ENCODE peak calls at places on chromosomes 5 and 9, in ten cellular contexts. Z is sigmoid colon, G is K562, R is thyroid gland, Y is kidney epithelial cell, O is foreskin fibroblast, E is WTC11, N is mucosa of descending colon, F is heart right ventricle, L is colonic mucosa. B is an unnamed sample.

GRCh38 chr5:1493941-1494340 is 29.8 kb downstream of the LPCAT1 start:
- DNase-seq in E (no peak), O (no peak), G (no peak), Z (no peak), N (no peak), L (no peak), R (peak; percentile 45), Y (no peak), F (no peak), B (no peak)

GRCh38 chr5:179193746-179194145 is 133.6 kb downstream of the ZNF354C start:
- DNase-seq in Y (no peak), F (no peak), N (no peak), G (no peak), E (peak; percentile 6), R (no peak), O (no peak), L (no peak), Z (peak; percentile 28), B (no peak)

GRCh38 chr9:27181381-27181780 is 72.4 kb downstream of the TEK start:
- DNase-seq in O (no peak), L (no peak), R (no peak), G (no peak), Y (no peak), F (no peak), N (no peak), E (no peak), Z (no peak), B (no peak)

GRCh38 chr5:90783460-90784333 is 225.1 kb downstream of the ADGRV1 start:
- DNase-seq in N (peak; percentile 88), Y (peak; percentile 29), F (peak; percentile 23), G (peak; percentile 63), R (peak; percentile 61), E (peak; percentile 77), O (peak; percentile 46), Z (peak; percentile 75), L (peak; percentile 75), B (peak; percentile 74)

GRCh38 chr9:103707181-103707580 is 386.9 kb upstream of the SMC2 start:
- DNase-seq in O (no peak), R (no peak), F (no peak), Y (no peak), E (no peak), G (no peak), L (no peak), N (no peak), Z (no peak), B (no peak)

GRCh38 chr5:154365823-154366222 is 80.0 kb upstream of the SAP30L start:
- DNase-seq in R (no peak), N (no peak), E (no peak), O (peak; percentile 37), G (no peak), Z (no peak), F (no peak), Y (no peak), L (no peak), B (no peak)

GRCh38 chr5:75885849-75886596 is 168.8 kb upstream of the POC5 start:
- DNase-seq in L (no peak), Z (no peak), N (peak; percentile 45), E (peak; percentile 34), G (no peak), Y (no peak), F (no peak), R (peak; percentile 7), O (no peak), B (peak; percentile 27)

GRCh38 chr5:111563041-111563822 is 50.9 kb upstream of the STARD4 start:
- DNase-seq in Y (peak; percentile 99), R (peak; percentile 26), N (no peak), G (no peak), O (no peak), L (no peak), Z (peak; percentile 61), E (no peak), F (no peak), B (no peak)

GRCh38 chr9:120080781-120081180 is 499.2 kb downstream of the CDK5RAP2 start:
- DNase-seq in G (no peak), Z (no peak), F (no peak), O (no peak), L (no peak), R (no peak), E (no peak), N (no peak), Y (no peak), B (no peak)

GRCh38 chr9:137606005-137606601 is 617 bp downstream of the ARRDC1 start:
- DNase-seq in L (peak; percentile 50), G (no peak), Y (no peak), Z (no peak), N (peak; percentile 45), R (peak; percentile 78), F (peak; percentile 55), E (peak; percentile 43), O (no peak), B (peak; percentile 57)
- TF ChIP-seq CTCF in L (no peak), G (no peak), Y (no peak), Z (no peak), N (no peak), R (no peak), F (no peak), E (no peak), O (no peak), B (no peak)

GRCh38 chr9:124776613-124776951 is 351 bp upstream of the OLFML2A start:
- DNase-seq in Z (no peak), Y (no peak), G (no peak), E (no peak), O (no peak), R (no peak), N (no peak), L (no peak), F (no peak), B (no peak)

GRCh38 chr9:124778575-124779367 is 1.8 kb downstream of the OLFML2A start:
- DNase-seq in N (no peak), Y (no peak), G (no peak), F (no peak), E (peak; percentile 4), L (no peak), Z (peak; percentile 64), O (no peak), R (no peak), B (no peak)

GRCh38 chr9:124779368-124780059 is 2.6 kb downstream of the OLFML2A start:
- DNase-seq in L (no peak), F (no peak), N (no peak), O (peak; percentile 89), R (peak; percentile 81), Y (peak; percentile 87), Z (peak; percentile 70), E (peak; percentile 56), G (no peak), B (no peak)

GRCh38 chr9:124774131-124774978 is 2.6 kb upstream of the OLFML2A start:
- DNase-seq in F (peak; percentile 86), R (peak; percentile 84), Z (peak; percentile 91), E (peak; percentile 94), L (peak; percentile 89), G (peak; percentile 78), N (peak; percentile 95), O (peak; percentile 50), Y (no peak), B (peak; percentile 93)

DNA sequence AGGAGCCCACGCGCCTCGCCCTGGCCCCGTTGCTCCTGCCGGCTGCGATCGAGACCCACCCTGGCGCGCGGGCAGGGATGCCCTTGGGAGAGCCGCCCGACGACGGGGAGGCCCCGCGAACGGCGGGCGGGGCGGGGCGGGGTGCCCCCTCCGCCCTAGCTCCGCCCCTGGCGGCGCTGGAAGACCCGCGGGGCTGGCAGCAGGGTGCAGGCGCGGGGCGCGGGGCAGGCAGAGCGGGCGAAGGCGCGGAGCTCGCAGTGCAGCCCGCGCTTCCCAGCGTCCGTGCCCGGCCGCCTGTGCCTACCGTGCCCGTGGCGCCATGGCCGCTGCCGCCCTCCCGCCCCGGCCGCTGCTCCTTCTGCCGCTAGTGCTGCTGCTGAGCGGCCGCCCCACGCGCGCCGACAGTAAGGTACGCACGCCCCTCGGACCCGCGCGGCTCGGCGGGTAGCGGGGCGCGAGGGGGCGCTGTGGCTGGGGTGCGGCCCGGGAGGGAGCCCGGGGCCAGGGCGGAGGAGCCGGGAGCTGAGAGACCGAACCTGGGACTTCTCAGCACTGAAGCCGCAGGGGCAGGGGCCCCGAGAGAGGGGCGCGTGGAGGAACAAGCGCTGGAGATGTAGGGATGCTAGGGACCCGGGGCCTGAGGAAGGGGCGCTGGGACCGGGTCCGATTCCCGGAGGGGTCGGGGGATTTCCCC is at the start of gene OLFML2A:
- DNase-seq in N (peak; percentile 19), Y (no peak), E (peak; percentile 66), L (no peak), Z (peak; percentile 72), R (peak; percentile 46), O (no peak), G (peak; percentile 37), F (peak; percentile 47), B (peak; percentile 50)
- TF ChIP-seq CTCF in N (no peak), Y (peak; percentile 5), E (peak; percentile 37), L (no peak), Z (peak; percentile 52), R (no peak), O (peak; percentile 6), G (peak; percentile 35), F (peak; percentile 48), B (peak; percentile 57)

GRCh38 chr9:86695904-86696424 is 251.3 kb downstream of the GAS1 start:
- DNase-seq in R (no peak), F (no peak), N (no peak), Z (no peak), G (no peak), O (no peak), E (no peak), L (no peak), Y (no peak), B (no peak)

GRCh38 chr9:86685556-86685955 is 261.8 kb downstream of the GAS1 start:
- DNase-seq in G (no peak), O (no peak), N (no peak), L (no peak), Y (no peak), E (no peak), R (no peak), Z (no peak), F (no peak), B (no peak)

GRCh38 chr9:86684148-86684547 is 263.2 kb downstream of the GAS1 start:
- DNase-seq in E (no peak), O (no peak), R (no peak), L (no peak), N (no peak), F (no peak), G (no peak), Z (no peak), Y (no peak), B (no peak)

GRCh38 chr9:86687788-86688187 is 259.5 kb downstream of the GAS1 start:
- DNase-seq in O (no peak), Z (no peak), F (no peak), G (no peak), L (no peak), E (no peak), N (no peak), Y (no peak), R (no peak), B (no peak)

DNA sequence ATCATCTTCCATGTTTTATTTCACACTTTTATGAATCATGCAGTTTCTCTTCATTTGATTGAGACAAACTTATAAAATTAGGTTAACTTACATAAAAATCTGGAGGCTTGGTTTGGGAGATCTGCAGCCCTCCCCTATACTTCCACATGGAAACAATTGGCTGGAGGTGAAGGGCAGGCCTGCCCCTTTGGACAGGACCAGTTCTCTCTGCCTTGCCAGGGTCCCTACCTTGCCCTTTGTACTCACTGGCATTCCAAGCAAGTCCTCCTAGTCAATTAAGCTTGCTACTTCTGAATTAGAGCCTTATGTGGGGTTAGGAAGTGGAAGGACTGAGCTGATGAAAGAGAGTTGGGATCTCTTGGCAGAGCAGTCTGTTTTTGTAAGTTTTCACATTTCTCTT is 257.3 kb downstream of the GAS1 start:
- DNase-seq in L (no peak), E (no peak), Y (no peak), O (no peak), R (no peak), N (no peak), Z (no peak), G (no peak), F (no peak), B (no peak)
- TF ChIP-seq CTCF in L (no peak), E (no peak), Y (no peak), O (no peak), R (no peak), N (no peak), Z (no peak), G (no peak), F (no peak), B (no peak)

GRCh38 chr9:127973169-127974001 is 7.4 kb downstream of the EEIG1 start:
- DNase-seq in G (no peak), Y (no peak), O (no peak), E (no peak), R (peak; percentile 83), F (peak; percentile 50), L (peak; percentile 33), N (peak; percentile 48), Z (peak; percentile 71), B (no peak)
- TF ChIP-seq CTCF in G (no peak), Y (no peak), O (no peak), E (no peak), R (peak; percentile 25), F (peak; percentile 6), L (no peak), N (no peak), Z (no peak), B (no peak)